ENCODE peak calls at places on chromosomes 2 and 18, in seven cellular contexts. M is tibial artery, P is H9, R is fibroblast of lung, N is cardiac muscle cell, O is PC-3, K is GM23248. Z is an unnamed sample. For H3K9me3, the result is how much of the 10 kb centered on the place peaks cover.

GRCh38 chr2:120662046-120662445 is 73.6 kb upstream of the GLI2 start:
- DNase-seq in R (no peak), K (no peak), O (no peak), P (no peak), N (no peak), M (no peak), Z (peak)

GRCh38 chr2:88636026-88636425 is 8.8 kb upstream of the EIF2AK3 start:
- DNase-seq in P (no peak), R (no peak), K (no peak), M (no peak), N (no peak), O (no peak), Z (no peak)

GRCh38 chr2:85843543-85843942 is 45.2 kb downstream of the ST3GAL5 start:
- DNase-seq in K (no peak), O (peak), N (no peak), R (no peak), M (no peak), P (peak), Z (no peak)

GRCh38 chr18:2316082-2316481 is 255.2 kb downstream of the METTL4 start:
- DNase-seq in M (no peak), R (no peak), P (no peak), O (no peak), K (no peak), N (no peak), Z (no peak)

GRCh38 chr18:56576826-56577573 is 61.4 kb downstream of the TXNL1 start:
- DNase-seq in K (no peak), O (peak), P (no peak), R (no peak), N (no peak), M (no peak), Z (no peak)

GRCh38 chr18:23306842-23307241 is 146.2 kb upstream of the RIOK3 start:
- DNase-seq in N (no peak), O (no peak), K (no peak), P (no peak), M (no peak), R (no peak), Z (no peak)

GRCh38 chr2:10368491-10369231 is 66.0 kb downstream of the HPCAL1 start:
- DNase-seq in R (no peak), O (no peak), M (no peak), N (no peak), K (no peak), P (no peak), Z (no peak)

GRCh38 chr2:237165405-237166276 is 80.0 kb downstream of the COPS8 start:
- DNase-seq in M (no peak), O (peak), R (peak), N (peak), K (peak), P (peak), Z (no peak)

GRCh38 chr2:5694016-5694690 is 2.0 kb downstream of the SOX11 start:
- DNase-seq in R (peak), P (no peak), K (no peak), O (no peak), N (peak), M (no peak), Z (no peak)

GRCh38 chr18:13439475-13439874 is 220.9 kb downstream of the LDLRAD4 start:
- DNase-seq in M (peak), P (no peak), R (no peak), O (no peak), K (no peak), N (no peak), Z (no peak)

GRCh38 chr2:101253013-101253712 is 477 bp downstream of the CNOT11 start:
- DNase-seq in P (peak), M (peak), N (peak), K (peak), R (peak), O (peak), Z (peak)

GRCh38 chr2:238484522-238485452 is 58.1 kb downstream of the ASB1 start:
- DNase-seq in M (no peak), P (peak), N (no peak), K (no peak), R (no peak), O (no peak), Z (peak)

GRCh38 chr2:181394741-181395437 is 62.3 kb upstream of the ITGA4 start:
- DNase-seq in M (no peak), N (no peak), R (no peak), O (no peak), P (no peak), K (no peak), Z (no peak)

GRCh38 chr2:114330594-114330993 is 111.8 kb upstream of the DPP10 start:
- DNase-seq in R (no peak), K (no peak), M (no peak), O (no peak), P (no peak), N (no peak), Z (no peak)

GRCh38 chr18:70380915-70381896 is 92.4 kb downstream of the SOCS6 start:
- DNase-seq in R (peak), N (no peak), K (no peak), O (no peak), P (peak), M (no peak), Z (no peak)

GRCh38 chr18:4636957-4637356 is 181.8 kb upstream of the DLGAP1 start:
- DNase-seq in O (peak), N (no peak), K (no peak), P (no peak), R (no peak), M (no peak), Z (no peak)

GRCh38 chr2:101775092-101775491 is 77.6 kb downstream of the MAP4K4 start:
- DNase-seq in K (peak), N (peak), P (no peak), M (no peak), O (no peak), R (peak), Z (no peak)

GRCh38 chr18:23585007-23585871 is 1.1 kb downstream of the NPC1 start:
- DNase-seq in M (no peak), P (no peak), R (no peak), O (peak), N (peak), K (peak), Z (no peak)

GRCh38 chr2:45128580-45128997 is 119.3 kb upstream of the SIX2 start:
- DNase-seq in R (peak), M (no peak), P (no peak), N (peak), K (peak), O (peak), Z (no peak)

GRCh38 chr2:4618630-4619228 is 915.4 kb downstream of the DCDC2C start:
- DNase-seq in R (no peak), P (no peak), N (no peak), M (no peak), O (peak), K (no peak), Z (no peak)

DNA sequence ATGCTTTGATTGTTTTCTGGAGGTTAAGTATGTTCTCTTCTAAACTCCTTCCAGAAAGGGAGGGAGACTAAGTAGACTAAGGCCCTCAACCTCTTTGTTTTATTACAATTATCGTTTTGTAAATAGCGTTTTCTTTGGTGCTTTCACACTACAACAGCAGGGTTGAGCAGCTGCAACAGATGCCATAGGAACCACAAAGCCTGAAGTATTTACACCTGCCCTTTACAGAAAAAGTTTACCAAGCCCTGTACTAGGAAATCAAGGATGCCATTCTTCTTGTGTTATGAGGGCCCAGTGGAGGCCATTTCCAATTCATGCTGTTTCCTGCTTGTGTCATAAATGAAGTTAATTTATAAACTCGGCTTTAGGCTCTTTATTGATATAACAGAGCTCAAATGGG is 914.8 kb downstream of the DCDC2C start:
- DNase-seq in N (no peak), K (no peak), R (no peak), P (no peak), M (no peak), O (no peak), Z (no peak)
- H3K9me3 ChIP-seq in N (under half), K (under half), R (under half), P (under half), M (under half), O (under half), Z (under half)

GRCh38 chr2:215190588-215190987 is 52.2 kb upstream of the ABCA12 start:
- DNase-seq in N (no peak), R (no peak), P (no peak), O (no peak), M (no peak), K (no peak), Z (no peak)

GRCh38 chr2:215186021-215186420 is 47.6 kb upstream of the ABCA12 start:
- DNase-seq in P (no peak), K (no peak), N (no peak), O (no peak), R (no peak), M (no peak), Z (no peak)

GRCh38 chr2:215188078-215188477 is 49.7 kb upstream of the ABCA12 start:
- DNase-seq in M (no peak), O (peak), P (no peak), R (no peak), N (peak), K (no peak), Z (no peak)

GRCh38 chr2:215189393-215189792 is 51.0 kb upstream of the ABCA12 start:
- DNase-seq in O (no peak), M (no peak), K (no peak), R (no peak), P (no peak), N (no peak), Z (no peak)
- H3K27ac ChIP-seq in O (no peak), M (no peak), K (no peak), R (no peak), P (no peak), N (no peak), Z (no peak)

GRCh38 chr2:53584986-53585385 is 182.6 kb upstream of the CHAC2 start:
- DNase-seq in O (no peak), K (no peak), R (no peak), N (no peak), P (peak), M (no peak), Z (no peak)

GRCh38 chr2:53582556-53582955 is 185.0 kb upstream of the CHAC2 start:
- DNase-seq in K (no peak), R (no peak), P (no peak), O (no peak), N (no peak), M (no peak), Z (no peak)

GRCh38 chr2:53583583-53583982 is 184.0 kb upstream of the CHAC2 start:
- DNase-seq in O (no peak), N (no peak), R (no peak), M (no peak), K (no peak), P (no peak), Z (no peak)
- H3K9me3 ChIP-seq in O (under half), N (under half), R (under half), M (under half), K (under half), P (under half), Z (under half)

GRCh38 chr2:67379048-67379447 is 18.1 kb upstream of the ETAA1 start:
- DNase-seq in K (no peak), P (no peak), N (no peak), R (no peak), M (no peak), O (no peak), Z (no peak)

GRCh38 chr2:67374949-67375348 is 22.2 kb upstream of the ETAA1 start:
- DNase-seq in R (peak), M (no peak), N (peak), O (no peak), P (no peak), K (no peak), Z (no peak)

GRCh38 chr2:67378555-67378954 is 18.6 kb upstream of the ETAA1 start:
- DNase-seq in K (no peak), P (no peak), O (no peak), N (no peak), R (no peak), M (no peak), Z (no peak)

DNA sequence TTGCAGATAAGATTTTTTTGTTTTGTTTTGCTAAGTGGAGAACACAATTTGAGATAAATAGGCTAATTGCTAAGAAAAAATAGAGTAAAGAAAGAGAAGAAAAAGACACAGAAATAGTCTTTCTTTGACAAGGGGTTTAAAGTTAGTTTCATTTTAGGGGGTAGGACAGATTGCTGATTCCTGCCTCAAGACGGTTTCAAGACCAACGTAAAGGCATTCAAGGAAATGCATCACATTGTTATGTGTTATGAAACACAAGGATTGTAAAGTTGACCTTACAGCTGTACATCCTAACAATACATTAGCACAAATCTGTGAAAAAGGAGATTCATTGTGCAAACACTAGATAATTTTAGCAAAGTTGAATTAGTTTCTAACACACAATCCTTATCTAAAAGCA is 22.7 kb upstream of the ETAA1 start:
- DNase-seq in P (no peak), R (peak), O (no peak), K (no peak), N (peak), M (no peak), Z (no peak)
- H3K27ac ChIP-seq in P (no peak), R (no peak), O (no peak), K (no peak), N (no peak), M (peak), Z (no peak)

GRCh38 chr2:239918749-239919148 is 106.4 kb downstream of the NDUFA10 start:
- DNase-seq in M (no peak), O (no peak), R (no peak), K (no peak), P (peak), N (no peak), Z (peak)
- H3K9me3 ChIP-seq in M (under half), O (under half), R (under half), K (under half), P (under half), N (under half), Z (under half)

GRCh38 chr18:74994502-74995403 is 214.2 kb downstream of the PTGR3 start:
- DNase-seq in N (peak), M (no peak), P (no peak), O (no peak), R (peak), K (peak), Z (no peak)
- H3K27ac ChIP-seq in N (no peak), M (no peak), P (no peak), O (no peak), R (no peak), K (no peak), Z (no peak)